ENCODE peak calls at places on chromosomes 16 and 17, in eight cellular contexts. W, T, X, K, J, A, D and Q are unnamed samples.

GRCh38 chr17:57407287-57408063 is 151.2 kb downstream of the MSI2 start:
- DNase-seq in W (no peak), X (no peak), A (no peak), J (no peak), D (peak; percentile 46), T (no peak), K (no peak), Q (no peak)

GRCh38 chr16:81553080-81553813 is 108.6 kb downstream of the CMIP start:
- DNase-seq in A (no peak), D (no peak), W (peak; percentile 13), T (no peak), X (no peak), K (no peak), J (no peak), Q (no peak)

GRCh38 chr17:17435323-17435722 is 41.5 kb upstream of the MED9 start:
- DNase-seq in X (peak; percentile 58), J (no peak), K (no peak), A (no peak), T (no peak), D (peak; percentile 22), W (peak; percentile 93), Q (no peak)

GRCh38 chr17:30091771-30092170 is 24.8 kb upstream of the NSRP1 start:
- DNase-seq in J (no peak), W (peak; percentile 93), A (no peak), X (peak; percentile 79), D (no peak), T (no peak), K (no peak), Q (no peak)

GRCh38 chr17:27552467-27552779 is 78.6 kb upstream of the LGALS9 start:
- DNase-seq in T (no peak), J (no peak), X (peak; percentile 37), D (no peak), W (peak; percentile 89), K (no peak), A (no peak), Q (no peak)

GRCh38 chr17:58710948-58711552 is 18.6 kb downstream of the RAD51C start:
- DNase-seq in W (peak; percentile 58), D (peak; percentile 46), K (peak; percentile 34), J (peak; percentile 14), X (peak; percentile 80), T (peak; percentile 51), A (peak; percentile 24), Q (peak; percentile 40)

GRCh38 chr16:1712791-1713261 is 6.8 kb downstream of the MAPK8IP3 start:
- DNase-seq in D (no peak), J (no peak), K (no peak), X (peak; percentile 34), A (no peak), T (no peak), W (no peak), Q (no peak)

GRCh38 chr16:30615358-30616076 is 5.3 kb upstream of the ZNF689 start:
- DNase-seq in J (peak; percentile 68), A (peak; percentile 92), K (peak; percentile 82), D (peak; percentile 58), W (peak; percentile 28), T (peak; percentile 69), X (peak; percentile 43), Q (peak; percentile 69)

GRCh38 chr17:77602883-77603640 is 355.4 kb upstream of the TNRC6C start:
- DNase-seq in A (no peak), J (no peak), K (no peak), D (no peak), T (no peak), X (no peak), W (no peak), Q (no peak)

GRCh38 chr16:57786632-57787518 is 15.4 kb downstream of the KIFC3 start:
- DNase-seq in J (no peak), K (no peak), X (no peak), D (no peak), W (no peak), A (no peak), T (no peak), Q (no peak)

GRCh38 chr17:49016775-49017463 is 19.7 kb downstream of the IGF2BP1 start:
- DNase-seq in K (no peak), W (peak; percentile 92), A (no peak), J (no peak), X (peak; percentile 94), T (no peak), D (no peak), Q (no peak)

GRCh38 chr16:28838558-28838918 is 7.6 kb downstream of the TUFM start:
- DNase-seq in K (no peak), A (no peak), X (no peak), T (no peak), J (no peak), W (no peak), D (no peak), Q (no peak)

GRCh38 chr16:3150346-3151218 is 15.8 kb downstream of the ZNF213 start:
- DNase-seq in D (peak; percentile 98), T (peak; percentile 99), J (peak; percentile 98), X (peak; percentile 97), K (peak; percentile 99), W (peak; percentile 97), A (peak; percentile 99), Q (peak; percentile 98)

GRCh38 chr17:76826290-76827138 is 41.7 kb upstream of the MGAT5B start:
- DNase-seq in X (no peak), W (no peak), A (peak; percentile 13), J (no peak), T (no peak), K (no peak), D (peak; percentile 18), Q (no peak)